ENCODE peak calls at places on chromosomes 7 and 10, in eight cellular contexts. L is activated naive CD4-positive, alpha-beta T cell; H is NCI-H69; I is activated T-cell treated with anti-CD3 and anti-CD28 coated beads, Interleukin-2, amount 50 U/mL, for 72 hours; S is stimulated activated CD4-positive, alpha-beta T cell treated with anti-CD3 and anti-CD28 coated beads, Interleukin-1b, Interleukin-23, amount 100 ng/mL, for 1 hour; W is stimulated activated CD8-positive, alpha-beta memory T cell treated with anti-CD3 and anti-CD28 coated beads, Interleukin-4, amount 100 ng/mL, for 48 hours; C is activated T-helper 2 cell treated with anti-CD3 and anti-CD28 coated beads, Interferon-gamma antibody, Interleukin-2, Interleukin-4, amounts not matched to agents 10 μg/mL and 5 μg/mL and 100 μg/mL, durations not matched to agents 14 hours and 24 hours and 36 hours; Q is HuH-7. G is an unnamed sample.

GRCh38 chr7:105876964-105877601 is 684 bp upstream of the ATXN7L1 start:
- DNase-seq in W (peak), I (peak), Q (peak), L (peak), C (no peak), S (no peak), H (peak), G (no peak)

GRCh38 chr7:25392571-25393338 is 164.5 kb upstream of the NPVF start:
- DNase-seq in Q (no peak), C (no peak), H (peak), I (no peak), S (no peak), L (no peak), W (no peak), G (no peak)

GRCh38 chr10:132616995-132617780 is 79.6 kb downstream of the INPP5A start:
- DNase-seq in L (no peak), S (no peak), C (no peak), W (no peak), H (no peak), I (no peak), Q (no peak), G (no peak)

GRCh38 chr10:78772083-78772482 is 296.7 kb upstream of the ZMIZ1 start:
- DNase-seq in C (no peak), L (no peak), H (no peak), I (no peak), S (no peak), Q (no peak), W (no peak), G (no peak)

GRCh38 chr10:34768261-34768971 is 46.7 kb downstream of the PARD3 start:
- DNase-seq in S (no peak), Q (no peak), I (no peak), L (no peak), W (no peak), H (peak), C (no peak), G (no peak)

GRCh38 chr7:153389261-153389660 is 629.7 kb downstream of the ACTR3B start:
- DNase-seq in C (no peak), I (no peak), L (no peak), H (no peak), W (no peak), Q (no peak), S (no peak), G (no peak)

GRCh38 chr7:119271147-119271779 is 1001.7 kb upstream of the KCND2 start:
- DNase-seq in C (no peak), L (no peak), S (no peak), I (no peak), Q (no peak), W (no peak), H (no peak), G (no peak)

GRCh38 chr7:22486597-22486996 is 13.4 kb downstream of the STEAP1B start:
- DNase-seq in S (no peak), L (no peak), C (no peak), W (no peak), I (no peak), H (no peak), Q (no peak), G (no peak)

GRCh38 chr10:62437696-62438095 is 63.5 kb downstream of the ZNF365 start:
- DNase-seq in C (no peak), I (peak), L (no peak), W (no peak), S (no peak), H (peak), Q (peak), G (no peak)

GRCh38 chr10:79128923-79129305 is 60.1 kb downstream of the ZMIZ1 start:
- DNase-seq in C (no peak), H (peak), S (no peak), L (no peak), W (no peak), Q (no peak), I (no peak), G (no peak)

GRCh38 chr7:548401-548800 is 28.8 kb upstream of the PDGFA start:
- DNase-seq in L (no peak), I (no peak), Q (no peak), H (no peak), S (no peak), C (no peak), W (no peak), G (no peak)

GRCh38 chr7:146176790-146177189 is 60.2 kb downstream of the CNTNAP2 start:
- DNase-seq in H (peak), Q (no peak), L (no peak), S (no peak), C (no peak), I (no peak), W (no peak), G (no peak)

GRCh38 chr10:48468866-48469511 is 135.9 kb downstream of the ARHGAP22 start:
- DNase-seq in I (no peak), C (no peak), L (no peak), Q (no peak), H (peak), S (no peak), W (peak), G (no peak)

GRCh38 chr10:132392811-132393694 is 3.9 kb upstream of the PWWP2B start:
- DNase-seq in L (no peak), I (no peak), C (no peak), H (no peak), S (no peak), W (no peak), Q (no peak), G (no peak)

GRCh38 chr10:50291261-50291850 is 40.0 kb upstream of the ASAH2 start:
- DNase-seq in C (no peak), Q (no peak), H (no peak), L (no peak), S (no peak), I (no peak), W (no peak), G (no peak)

GRCh38 chr10:88110355-88110754 is 246.9 kb downstream of the PTEN start:
- DNase-seq in C (no peak), S (no peak), I (no peak), L (no peak), H (no peak), Q (no peak), W (no peak), G (no peak)

GRCh38 chr7:105837765-105838241 is 38.6 kb downstream of the ATXN7L1 start:
- DNase-seq in L (no peak), S (no peak), W (no peak), I (no peak), Q (no peak), H (no peak), C (no peak), G (no peak)

GRCh38 chr7:103613655-103614642 is 167.9 kb upstream of the SLC26A5 start:
- DNase-seq in W (no peak), H (peak), I (no peak), S (no peak), Q (peak), C (no peak), L (no peak), G (no peak)

GRCh38 chr7:20229652-20230500 is 12.7 kb upstream of the MACC1 start:
- DNase-seq in W (no peak), C (no peak), S (no peak), H (no peak), Q (no peak), L (no peak), I (no peak), G (no peak)

GRCh38 chr10:60806951-60807350 is 28.7 kb downstream of the CDK1 start:
- DNase-seq in H (no peak), C (no peak), W (no peak), I (no peak), Q (no peak), S (no peak), L (no peak), G (no peak)

GRCh38 chr10:120575411-120575810 is 118.4 kb downstream of the PLPP4 start:
- DNase-seq in C (no peak), S (no peak), L (no peak), Q (no peak), I (no peak), W (no peak), H (no peak), G (no peak)

GRCh38 chr10:74083304-74083703 is 67.3 kb downstream of the AP3M1 start:
- DNase-seq in W (no peak), H (no peak), L (no peak), I (no peak), Q (no peak), C (no peak), S (no peak), G (no peak)

GRCh38 chr10:15627617-15628196 is 92.0 kb downstream of the ITGA8 start:
- DNase-seq in C (no peak), L (no peak), Q (no peak), W (no peak), S (no peak), H (no peak), I (no peak), G (no peak)

GRCh38 chr10:99507265-99507664 is 25.5 kb upstream of the NKX2-3 start:
- DNase-seq in I (no peak), W (no peak), H (no peak), C (no peak), S (no peak), Q (no peak), L (no peak), G (no peak)

GRCh38 chr10:112755446-112756117 is 194.5 kb upstream of the TCF7L2 start:
- DNase-seq in W (no peak), L (no peak), H (peak), I (no peak), S (no peak), Q (peak), C (no peak), G (no peak)

GRCh38 chr7:29723599-29723998 is 82.7 kb upstream of the WIPF3 start:
- DNase-seq in H (no peak), I (no peak), W (no peak), L (no peak), S (no peak), Q (no peak), C (no peak), G (no peak)

GRCh38 chr10:97759157-97759980 is 12.4 kb downstream of the SFRP5 start:
- DNase-seq in Q (peak), C (peak), W (peak), I (peak), L (peak), S (peak), H (peak), G (peak)

GRCh38 chr10:131811239-131812011 is 89.4 kb upstream of the PPP2R2D start:
- DNase-seq in S (no peak), L (no peak), Q (no peak), H (no peak), W (peak), I (no peak), C (no peak), G (no peak)

GRCh38 chr10:110501142-110501937 is 3.6 kb downstream of the DUSP5 start:
- DNase-seq in L (no peak), I (peak), H (peak), S (no peak), Q (no peak), W (peak), C (peak), G (peak)

G was measured in T-helper 2 cell treated with Interferon-gamma antibody and Interleukin-4, amounts not matched to agents 5 μg/mL and 100 μg/mL, for 36 hours.